ENCODE peak calls at places on chromosomes 2 and 18, in eight cellular contexts. E is endothelial cell, G is SIG-M5, B is AG08395, Q is neuronal stem cell, N is mucosa of gallbladder, A is A172, P is brain pericyte. Y is an unnamed sample.

GRCh38 chr2:63665806-63666205 is 77.0 kb downstream of the MDH1 start:
- DNase-seq in E (no peak), G (no peak), B (peak), Q (no peak), N (no peak), A (no peak), P (no peak), Y (no peak)

GRCh38 chr2:121408641-121409040 is 122.0 kb upstream of the RNU4ATAC start:
- DNase-seq in E (no peak), G (no peak), B (no peak), Q (no peak), N (no peak), A (no peak), P (peak), Y (no peak)

GRCh38 chr2:175399326-175399725 is 217.8 kb upstream of the ATP5MC3 start:
- DNase-seq in E (no peak), G (no peak), B (no peak), Q (no peak), N (no peak), A (no peak), P (no peak), Y (no peak)

GRCh38 chr2:3493610-3493997 is 25.7 kb downstream of the ADI1 start:
- DNase-seq in E (no peak), G (no peak), B (peak), Q (peak), N (peak), A (no peak), P (no peak), Y (peak)

GRCh38 chr18:48750485-48751175 is 200.1 kb downstream of the SMAD7 start:
- DNase-seq in E (no peak), G (no peak), B (peak), Q (no peak), N (no peak), A (no peak), P (no peak), Y (no peak)

GRCh38 chr2:232492963-232493700 is 5.5 kb upstream of the ECEL1 start:
- DNase-seq in E (no peak), G (no peak), B (no peak), Q (no peak), N (no peak), A (no peak), P (no peak), Y (no peak)

GRCh38 chr2:15941483-15941853 is 1.1 kb downstream of the MYCN start:
- DNase-seq in E (peak), G (no peak), B (no peak), Q (peak), N (no peak), A (no peak), P (no peak), Y (no peak)

GRCh38 chr2:133908171-133908570 is 339.9 kb upstream of the NCKAP5 start:
- DNase-seq in E (no peak), G (no peak), B (no peak), Q (no peak), N (no peak), A (no peak), P (no peak), Y (no peak)

GRCh38 chr2:30273574-30273929 is 42.2 kb downstream of the LBH start:
- DNase-seq in E (no peak), G (no peak), B (no peak), Q (no peak), N (no peak), A (no peak), P (no peak), Y (no peak)

GRCh38 chr2:216467845-216468244 is 30.8 kb upstream of the RPL37A start:
- DNase-seq in E (no peak), G (no peak), B (no peak), Q (no peak), N (no peak), A (no peak), P (no peak), Y (no peak)

GRCh38 chr2:230592775-230593174 is 119.9 kb upstream of the CAB39 start:
- DNase-seq in E (no peak), G (no peak), B (no peak), Q (no peak), N (no peak), A (no peak), P (no peak), Y (no peak)